ENCODE peak calls at places on chromosomes 5 and 9, in four cellular contexts. I is ovary, H is A549, U is transverse colon. L is an unnamed sample. For H3K9me3, the result is how much of the 10 kb centered on the place peaks cover.

GRCh38 chr5:73818357-73818756 is 192.4 kb downstream of the ARHGEF28 start:
- DNase-seq in I (no peak), H (no peak), U (no peak), L (no peak)

GRCh38 chr5:57499262-57500050 is 16.8 kb upstream of the ACTBL2 start:
- DNase-seq in I (no peak), H (peak), U (no peak), L (no peak)

GRCh38 chr9:135955981-135956797 is 5.0 kb downstream of the UBAC1 start:
- DNase-seq in I (no peak), H (no peak), U (no peak), L (no peak)

GRCh38 chr5:20114536-20114935 is 126.5 kb upstream of the CDH18 start:
- DNase-seq in I (no peak), H (no peak), U (no peak), L (no peak)

GRCh38 chr5:88172847-88173758 is 95.5 kb downstream of the TMEM161B start:
- DNase-seq in I (no peak), H (no peak), U (no peak), L (no peak)

GRCh38 chr5:24816206-24816605 is 171.4 kb upstream of the CDH10 start:
- DNase-seq in I (no peak), H (no peak), U (no peak), L (no peak)

GRCh38 chr9:734831-735511 is 106.5 kb upstream of the DMRT1 start:
- DNase-seq in I (peak), H (peak), U (no peak), L (peak)

GRCh38 chr9:27351438-27351837 is 54.5 kb upstream of the EQTN start:
- DNase-seq in I (peak), H (no peak), U (no peak), L (peak)

GRCh38 chr9:127144670-127145458 is 22.4 kb upstream of the ANGPTL2 start:
- DNase-seq in I (peak), H (no peak), U (no peak), L (peak)

GRCh38 chr9:75071530-75072122 is 16.3 kb downstream of the NMRK1 start:
- DNase-seq in I (no peak), H (no peak), U (peak), L (no peak)

GRCh38 chr9:70924380-70924779 is 197.0 kb downstream of the TRPM3 start:
- DNase-seq in I (no peak), H (no peak), U (no peak), L (no peak)

GRCh38 chr9:125591245-125591644 is 115.8 kb downstream of the MAPKAP1 start:
- DNase-seq in I (no peak), H (no peak), U (no peak), L (no peak)

GRCh38 chr5:75668988-75669760 is 48.1 kb downstream of the POC5 start:
- DNase-seq in I (no peak), H (peak), U (peak), L (no peak)

GRCh38 chr5:93162201-93162654 is 418.8 kb downstream of the NR2F1-AS1 start:
- DNase-seq in I (no peak), H (no peak), U (no peak), L (no peak)

GRCh38 chr5:149816661-149817060 is 86.6 kb downstream of the PPARGC1B start:
- DNase-seq in I (no peak), H (no peak), U (no peak), L (no peak)

GRCh38 chr5:158899792-158900191 is 199.9 kb downstream of the EBF1 start:
- DNase-seq in I (peak), H (no peak), U (no peak), L (peak)

GRCh38 chr5:125331987-125332628 is 585.7 kb upstream of the ZNF608 start:
- DNase-seq in I (no peak), H (no peak), U (no peak), L (no peak)

GRCh38 chr9:107437716-107438115 is 51.9 kb downstream of the KLF4 start:
- DNase-seq in I (no peak), H (no peak), U (no peak), L (no peak)

GRCh38 chr5:34628373-34628772 is 27.8 kb upstream of the RAI14 start:
- DNase-seq in I (no peak), H (no peak), U (no peak), L (no peak)

GRCh38 chr9:130933114-130934046 is 5.7 kb downstream of the FIBCD1 start:
- DNase-seq in I (no peak), H (no peak), U (no peak), L (no peak)

GRCh38 chr5:172107606-172108005 is 80.4 kb downstream of the STK10 start:
- DNase-seq in I (no peak), H (peak), U (no peak), L (no peak)

GRCh38 chr5:1563617-1564181 is 39.9 kb upstream of the LPCAT1 start:
- DNase-seq in I (no peak), H (no peak), U (no peak), L (no peak)

GRCh38 chr5:173055983-173056782 is at the start of gene CREBRF:
- DNase-seq in I (peak), H (peak), U (peak), L (peak)

GRCh38 chr9:128903079-128903461 is 17.7 kb upstream of the PHYHD1 start:
- DNase-seq in I (no peak), H (no peak), U (no peak), L (no peak)

GRCh38 chr5:174311531-174312269 is 266.2 kb downstream of the NSG2 start:
- DNase-seq in I (peak), H (peak), U (peak), L (no peak)
- TF ChIP-seq EP300 in I (no peak), H (no peak), U (no peak), L (no peak)

DNA sequence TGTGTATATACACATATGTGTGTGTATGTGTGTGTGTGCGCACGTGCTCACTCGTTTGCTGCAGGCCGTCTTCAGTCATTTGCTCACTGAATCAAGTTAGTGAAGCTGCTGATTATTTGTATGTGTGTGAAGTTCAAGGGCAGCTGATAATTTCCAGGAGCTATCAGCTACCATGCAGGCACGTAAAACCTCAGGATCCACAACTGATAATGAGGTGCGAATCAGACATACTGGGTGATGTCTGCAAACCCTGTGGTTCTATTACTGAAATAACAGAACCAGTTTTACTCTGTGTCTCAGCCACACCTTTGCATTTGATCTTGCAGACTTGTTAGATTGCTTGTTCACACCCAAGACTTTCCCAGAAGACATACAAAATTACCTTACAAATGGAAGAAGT is 257.6 kb downstream of the TAF11L14 start:
- DNase-seq in I (no peak), H (no peak), U (no peak), L (no peak)
- H3K9me3 ChIP-seq in I (under half), H (under half), U (under half), L (under half)

DNA sequence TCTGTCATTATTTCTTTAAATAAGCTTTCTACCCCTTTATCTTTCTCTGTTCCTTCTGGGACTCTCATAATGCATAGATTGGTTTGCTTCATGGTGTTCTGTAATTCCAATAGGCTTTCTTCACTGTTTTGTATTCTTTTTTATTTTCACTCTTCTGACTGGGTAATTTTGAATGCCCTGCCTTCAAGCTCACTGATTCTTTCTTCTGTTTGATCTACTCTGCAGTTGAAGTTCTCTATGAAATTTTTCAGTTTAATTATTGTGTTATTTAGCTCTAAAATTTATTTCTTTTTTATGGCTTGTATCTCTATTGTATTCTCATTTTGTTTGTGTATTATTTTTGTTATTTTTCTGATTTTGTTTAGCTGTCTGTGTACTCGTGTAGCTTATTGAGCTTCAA is 89.3 kb upstream of the SLCO4C1 start:
- DNase-seq in I (no peak), H (no peak), U (no peak), L (no peak)
- TF ChIP-seq EP300 in I (no peak), H (no peak), U (no peak), L (no peak)

DNA sequence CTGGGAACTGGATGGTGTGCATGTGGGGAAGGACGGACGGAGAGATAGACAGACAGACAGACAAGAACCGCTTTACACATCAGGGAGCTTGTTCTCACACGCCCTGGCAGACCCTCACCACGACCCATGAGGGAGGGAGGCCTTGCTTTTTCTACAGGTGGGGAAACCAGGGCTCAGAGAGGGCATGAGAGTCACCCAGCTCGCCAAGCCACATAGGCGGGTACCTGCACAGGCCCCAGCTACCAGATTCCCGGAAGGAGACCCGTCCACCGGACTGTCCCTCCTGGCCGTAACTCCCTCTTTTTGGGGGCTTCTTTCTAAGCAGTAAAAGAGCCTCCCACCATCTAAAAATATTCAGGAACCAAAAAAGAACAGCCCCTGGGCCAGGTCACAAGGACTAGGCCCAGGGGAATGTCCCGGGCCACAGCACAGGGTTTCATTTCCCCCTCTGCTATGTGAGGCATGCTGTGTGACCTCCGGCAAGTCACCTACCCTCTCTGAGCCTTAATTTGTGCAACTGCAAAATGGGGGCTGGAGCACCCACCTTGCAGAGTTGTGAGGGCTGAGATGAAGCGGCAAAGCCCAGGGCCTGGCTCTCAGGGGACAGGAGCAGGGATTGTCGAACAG is 84.4 kb upstream of the SARDH start:
- DNase-seq in I (no peak), H (no peak), U (no peak), L (no peak)
- H3K9me3 ChIP-seq in I (under half), H (under half), U (under half), L (under half)

GRCh38 chr5:145834917-145835838 is at the start of gene PRELID2:
- DNase-seq in I (peak), H (peak), U (peak), L (peak)
- TF ChIP-seq EP300 in I (no peak), H (no peak), U (no peak), L (no peak)

DNA sequence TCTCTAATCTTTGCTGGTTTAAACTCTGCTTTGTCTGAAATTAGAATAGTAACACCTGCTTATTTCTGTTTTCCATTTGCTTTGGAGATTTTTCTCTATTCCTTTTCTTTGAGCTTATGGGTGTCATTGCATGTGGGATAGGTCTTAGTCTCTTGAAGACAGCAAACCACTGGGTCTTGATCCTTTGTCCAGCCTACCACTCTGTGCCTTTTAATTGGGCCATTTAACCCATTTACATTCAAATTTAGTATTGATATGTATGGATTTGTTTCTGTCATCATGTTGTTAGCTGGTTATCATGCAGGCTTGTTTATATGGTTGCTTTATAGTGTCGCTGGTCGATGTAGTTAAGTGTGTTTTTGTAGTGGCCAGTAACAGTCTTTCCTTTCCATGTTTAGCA is 914.7 kb downstream of the MAT2B start:
- DNase-seq in I (no peak), H (no peak), U (no peak), L (no peak)
- H3K9me3 ChIP-seq in I (under half), H (under half), U (under half), L (under half)

GRCh38 chr5:164345853-164346252 is 840.4 kb downstream of the MAT2B start:
- DNase-seq in I (no peak), H (no peak), U (no peak), L (no peak)
- TF ChIP-seq EP300 in I (no peak), H (no peak), U (no peak), L (no peak)

GRCh38 chr5:23445573-23445972 is 61.8 kb upstream of the PRDM9 start:
- DNase-seq in I (no peak), H (no peak), U (no peak), L (no peak)
- H3K9me3 ChIP-seq in I (under half), H (under half), U (under half), L (under half)

L was measured in sigmoid colon.